ENCODE peak calls at places on chromosomes 3 and 15, in four cellular contexts. C is posterior vena cava, R is A549, I is LoVo. B is an unnamed sample.

GRCh38 chr15:91926871-91927270 is 73.4 kb downstream of the SLCO3A1 start:
- DNase-seq in R (no peak), C (no peak), I (no peak), B (no peak)

GRCh38 chr15:33834892-33835730 is 133.2 kb upstream of the CHRM5 start:
- DNase-seq in C (no peak), R (no peak), I (no peak), B (no peak)

GRCh38 chr3:137332296-137332695 is 374.5 kb downstream of the IL20RB start:
- DNase-seq in R (no peak), I (no peak), C (no peak), B (no peak)

GRCh38 chr3:146589899-146590508 is 15.1 kb downstream of the PLSCR5 start:
- DNase-seq in R (peak), C (no peak), I (peak), B (peak)

GRCh38 chr3:100634493-100635272 is 25.3 kb downstream of the ADGRG7 start:
- DNase-seq in R (no peak), C (peak), I (peak), B (no peak)

GRCh38 chr3:13785853-13786455 is 93.9 kb downstream of the WNT7A start:
- DNase-seq in C (peak), R (no peak), I (no peak), B (no peak)

GRCh38 chr3:49611714-49612113 is 57.4 kb downstream of the BSN start:
- DNase-seq in I (no peak), C (peak), R (no peak), B (no peak)

GRCh38 chr3:152296382-152296781 is 27.7 kb downstream of the MBNL1 start:
- DNase-seq in C (no peak), R (no peak), I (no peak), B (no peak)

GRCh38 chr3:64691051-64691450 is 3.3 kb upstream of the ADAMTS9 start:
- DNase-seq in I (no peak), C (peak), R (no peak), B (no peak)

GRCh38 chr3:197736010-197736490 is 654 bp downstream of the RUBCN start:
- DNase-seq in I (no peak), C (no peak), R (peak), B (peak)

GRCh38 chr15:71333839-71334238 is 218.6 kb downstream of the THSD4 start:
- DNase-seq in R (no peak), I (no peak), C (no peak), B (no peak)

GRCh38 chr15:70589221-70589620 is 174.1 kb downstream of the UACA start:
- DNase-seq in C (no peak), I (no peak), R (no peak), B (no peak)

GRCh38 chr3:197795200-197795599 is 4.1 kb downstream of the LRCH3 start:
- DNase-seq in C (no peak), I (no peak), R (no peak), B (peak)

GRCh38 chr3:33299395-33300081 is 22.3 kb downstream of the FBXL2 start:
- DNase-seq in C (no peak), R (peak), I (peak), B (no peak)

GRCh38 chr15:31173790-31174450 is 72.4 kb upstream of the TRPM1 start:
- DNase-seq in R (no peak), I (no peak), C (no peak), B (no peak)

GRCh38 chr15:101409621-101410020 is 79.9 kb downstream of the PCSK6 start:
- DNase-seq in C (no peak), R (no peak), I (no peak), B (no peak)

GRCh38 chr3:125300416-125300815 is 74.7 kb downstream of the ZNF148 start:
- DNase-seq in I (no peak), R (no peak), C (no peak), B (no peak)

GRCh38 chr15:40085225-40085624 is 23.5 kb downstream of the BMF start:
- DNase-seq in R (no peak), C (no peak), I (no peak), B (no peak)

GRCh38 chr3:49805884-49806701 is 3.0 kb downstream of the INKA1 start:
- DNase-seq in C (no peak), I (no peak), R (no peak), B (no peak)

GRCh38 chr3:105791919-105792786 is 76.7 kb downstream of the CBLB start:
- DNase-seq in I (no peak), C (peak), R (peak), B (no peak)

GRCh38 chr15:34318277-34319079 is 19.1 kb downstream of the SLC12A6 start:
- DNase-seq in I (peak), R (peak), C (no peak), B (peak)

GRCh38 chr3:37907906-37908305 is 46.2 kb downstream of the CTDSPL start:
- DNase-seq in C (no peak), R (no peak), I (no peak), B (no peak)

GRCh38 chr15:23642413-23643044 is 5.1 kb downstream of the MAGEL2 start:
- DNase-seq in R (peak), I (peak), C (peak), B (peak)

GRCh38 chr3:47536221-47536891 is 22.8 kb upstream of the ELP6 start:
- DNase-seq in R (no peak), C (peak), I (no peak), B (no peak)

GRCh38 chr3:63970596-63971468 is 52.5 kb downstream of the PSMD6 start:
- DNase-seq in R (no peak), C (no peak), I (no peak), B (no peak)

GRCh38 chr3:143849854-143850549 is 1.7 kb upstream of the SLC9A9 start:
- DNase-seq in R (no peak), I (no peak), C (no peak), B (no peak)

GRCh38 chr3:94643400-94643799 is 580.5 kb downstream of the NSUN3 start:
- DNase-seq in R (no peak), C (no peak), I (no peak), B (no peak)

GRCh38 chr3:132464066-132464465 is 46.8 kb downstream of the DNAJC13 start:
- DNase-seq in I (no peak), C (no peak), R (no peak), B (no peak)

GRCh38 chr15:84034831-84035753 is 200.5 kb upstream of the GOLGA6L4 start:
- DNase-seq in C (no peak), I (peak), R (no peak), B (peak)

B was measured in HuH-7.5.